ENCODE peak calls at places on chromosomes 2 and 18, in seven cellular contexts. One of them, this sample, is unnamed.

GRCh38 chr18:58997811-58998337 is 133.2 kb downstream of the ZNF532 start:
- DNase-seq in body of pancreas: no peak
- DNase-seq in adrenal gland: peak; percentile 16
- DNase-seq in prostate gland: no peak
- DNase-seq in HCT116: no peak
- DNase-seq in ovary: no peak
- DNase-seq in IMR-90: peak; percentile 88
- DNase-seq in this sample: no peak

GRCh38 chr2:106030287-106031268 is 163.5 kb downstream of the UXS1 start:
- DNase-seq in adrenal gland: peak; percentile 11
- DNase-seq in IMR-90: peak; percentile 81
- DNase-seq in body of pancreas: peak; percentile 9
- DNase-seq in HCT116: no peak
- DNase-seq in prostate gland: peak; percentile 67
- DNase-seq in ovary: peak; percentile 49
- DNase-seq in this sample: peak; percentile 71

GRCh38 chr18:48263913-48264506 is 145.2 kb downstream of the ZBTB7C start:
- DNase-seq in body of pancreas: no peak
- DNase-seq in adrenal gland: no peak
- DNase-seq in ovary: no peak
- DNase-seq in IMR-90: no peak
- DNase-seq in HCT116: no peak
- DNase-seq in prostate gland: no peak
- DNase-seq in this sample: no peak

GRCh38 chr2:149768320-149768799 is 180.8 kb upstream of the MMADHC start:
- DNase-seq in ovary: no peak
- DNase-seq in body of pancreas: no peak
- DNase-seq in prostate gland: no peak
- DNase-seq in adrenal gland: no peak
- DNase-seq in IMR-90: peak; percentile 15
- DNase-seq in HCT116: no peak
- DNase-seq in this sample: no peak

GRCh38 chr2:135839713-135840112 is 2.7 kb upstream of the LCT start:
- DNase-seq in IMR-90: peak; percentile 86
- DNase-seq in adrenal gland: peak; percentile 5
- DNase-seq in ovary: no peak
- DNase-seq in prostate gland: no peak
- DNase-seq in body of pancreas: no peak
- DNase-seq in HCT116: no peak
- DNase-seq in this sample: no peak

GRCh38 chr18:62625019-62625418 is 90.3 kb upstream of the PHLPP1 start:
- DNase-seq in prostate gland: no peak
- DNase-seq in HCT116: no peak
- DNase-seq in body of pancreas: no peak
- DNase-seq in IMR-90: no peak
- DNase-seq in adrenal gland: no peak
- DNase-seq in ovary: no peak
- DNase-seq in this sample: no peak

GRCh38 chr2:156405586-156405985 is 30.6 kb upstream of the GPD2 start:
- DNase-seq in HCT116: no peak
- DNase-seq in IMR-90: peak; percentile 16
- DNase-seq in adrenal gland: peak; percentile 59
- DNase-seq in prostate gland: no peak
- DNase-seq in ovary: no peak
- DNase-seq in body of pancreas: peak; percentile 36
- DNase-seq in this sample: peak; percentile 51

GRCh38 chr2:209680596-209680995 is 91.0 kb upstream of the UNC80 start:
- DNase-seq in IMR-90: no peak
- DNase-seq in adrenal gland: no peak
- DNase-seq in prostate gland: no peak
- DNase-seq in HCT116: no peak
- DNase-seq in ovary: no peak
- DNase-seq in body of pancreas: no peak
- DNase-seq in this sample: no peak

GRCh38 chr2:238003234-238004032 is 36.6 kb downstream of the UBE2F start:
- DNase-seq in IMR-90: no peak
- DNase-seq in HCT116: no peak
- DNase-seq in prostate gland: no peak
- DNase-seq in body of pancreas: no peak
- DNase-seq in ovary: no peak
- DNase-seq in adrenal gland: no peak
- DNase-seq in this sample: no peak

GRCh38 chr2:188963738-188964137 is 10.4 kb upstream of the COL3A1 start:
- DNase-seq in body of pancreas: no peak
- DNase-seq in IMR-90: no peak
- DNase-seq in HCT116: no peak
- DNase-seq in ovary: no peak
- DNase-seq in prostate gland: no peak
- DNase-seq in adrenal gland: no peak
- DNase-seq in this sample: no peak

GRCh38 chr2:20212871-20213503 is 11.9 kb downstream of the SDC1 start:
- DNase-seq in adrenal gland: peak; percentile 51
- DNase-seq in body of pancreas: peak; percentile 59
- DNase-seq in ovary: peak; percentile 55
- DNase-seq in prostate gland: peak; percentile 96
- DNase-seq in IMR-90: no peak
- DNase-seq in HCT116: no peak
- DNase-seq in this sample: no peak

GRCh38 chr2:84925724-84926376 is 20.4 kb downstream of the TMSB10 start:
- DNase-seq in HCT116: peak; percentile 98
- DNase-seq in body of pancreas: peak; percentile 99
- DNase-seq in ovary: peak; percentile 89
- DNase-seq in adrenal gland: peak; percentile 99
- DNase-seq in IMR-90: peak; percentile 84
- DNase-seq in prostate gland: peak; percentile 93
- DNase-seq in this sample: peak; percentile 100

GRCh38 chr2:85763132-85763531 is 9.3 kb downstream of the ATOH8 start:
- DNase-seq in body of pancreas: no peak
- DNase-seq in IMR-90: no peak
- DNase-seq in adrenal gland: no peak
- DNase-seq in prostate gland: no peak
- DNase-seq in HCT116: no peak
- DNase-seq in ovary: no peak
- DNase-seq in this sample: no peak

GRCh38 chr2:122643725-122644329 is 888.4 kb downstream of the TSN start:
- DNase-seq in prostate gland: peak; percentile 58
- DNase-seq in IMR-90: peak; percentile 1
- DNase-seq in ovary: no peak
- DNase-seq in HCT116: no peak
- DNase-seq in body of pancreas: peak; percentile 24
- DNase-seq in adrenal gland: peak; percentile 58
- DNase-seq in this sample: no peak

DNA sequence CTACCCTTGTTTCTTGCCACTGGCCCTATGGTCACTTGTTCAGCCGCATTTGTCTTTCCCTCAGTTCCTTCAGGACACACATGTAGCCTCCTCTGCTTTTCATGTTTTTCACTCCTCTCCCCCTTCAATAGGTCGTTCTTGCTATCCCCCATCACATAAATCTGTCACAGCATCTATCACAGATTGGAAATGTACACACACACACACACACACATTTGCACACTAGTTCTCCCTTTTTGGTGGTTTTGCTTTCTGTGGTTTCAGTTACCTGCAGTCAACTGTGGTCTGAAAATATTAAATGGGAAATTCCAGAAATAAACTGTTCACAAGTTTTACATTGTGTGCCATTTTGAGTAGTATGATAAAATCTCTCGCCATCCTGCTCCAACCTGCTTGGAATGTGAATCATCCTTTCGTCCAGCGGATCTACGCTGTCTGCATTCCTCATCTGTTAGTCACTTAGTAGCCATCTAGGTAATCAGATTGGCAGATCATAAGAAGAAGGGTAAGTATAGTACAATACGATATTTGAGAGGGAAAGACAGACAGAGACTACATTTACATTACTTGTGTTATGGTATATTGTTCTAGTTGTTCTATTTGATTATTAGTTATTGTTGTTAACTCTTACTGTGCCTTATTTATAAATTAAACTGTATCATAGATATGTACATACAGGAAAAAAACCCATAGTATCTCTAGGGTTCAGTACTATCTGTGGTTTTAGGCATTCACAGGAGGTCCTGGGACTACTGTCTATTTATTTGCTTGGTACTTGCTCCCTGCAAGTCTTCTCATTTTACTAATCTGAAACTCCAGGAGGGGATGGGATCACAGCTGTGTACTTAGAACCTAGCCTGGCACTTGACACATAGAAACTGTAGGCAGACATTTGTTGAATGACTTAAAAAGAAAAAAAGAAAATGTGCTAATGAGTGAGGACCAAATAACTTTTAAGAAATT is 86.1 kb upstream of the PNPT1 start:
- DNase-seq in IMR-90: peak; percentile 82
- DNase-seq in adrenal gland: no peak
- DNase-seq in ovary: no peak
- DNase-seq in HCT116: peak; percentile 68
- DNase-seq in body of pancreas: no peak
- DNase-seq in prostate gland: peak; percentile 13
- DNase-seq in this sample: no peak
- TF ChIP-seq POLR2A in IMR-90: no peak
- TF ChIP-seq POLR2A in adrenal gland: no peak
- TF ChIP-seq POLR2A in ovary: no peak
- TF ChIP-seq POLR2A in HCT116: no peak
- TF ChIP-seq POLR2A in body of pancreas: no peak
- TF ChIP-seq POLR2A in prostate gland: no peak
- TF ChIP-seq POLR2A in this sample: no peak

GRCh38 chr2:172103471-172104292 is 982 bp upstream of the DLX2 start:
- DNase-seq in ovary: peak; percentile 64
- DNase-seq in IMR-90: peak; percentile 86
- DNase-seq in HCT116: peak; percentile 81
- DNase-seq in prostate gland: peak; percentile 55
- DNase-seq in body of pancreas: peak; percentile 81
- DNase-seq in adrenal gland: peak; percentile 84
- DNase-seq in this sample: peak; percentile 41
- H3K4me1 ChIP-seq in ovary: peaks cover 14% of the 10 kb centered on the region
- H3K4me1 ChIP-seq in IMR-90: peaks cover 5% of the 10 kb centered on the region
- H3K4me1 ChIP-seq in HCT116: peaks cover 31% of the 10 kb centered on the region
- H3K4me1 ChIP-seq in prostate gland: peaks cover 7% of the 10 kb centered on the region
- H3K4me1 ChIP-seq in body of pancreas: peaks cover 63% of the 10 kb centered on the region
- H3K4me1 ChIP-seq in adrenal gland: peaks cover 46% of the 10 kb centered on the region
- H3K4me1 ChIP-seq in this sample: peaks cover 19% of the 10 kb centered on the region

DNA sequence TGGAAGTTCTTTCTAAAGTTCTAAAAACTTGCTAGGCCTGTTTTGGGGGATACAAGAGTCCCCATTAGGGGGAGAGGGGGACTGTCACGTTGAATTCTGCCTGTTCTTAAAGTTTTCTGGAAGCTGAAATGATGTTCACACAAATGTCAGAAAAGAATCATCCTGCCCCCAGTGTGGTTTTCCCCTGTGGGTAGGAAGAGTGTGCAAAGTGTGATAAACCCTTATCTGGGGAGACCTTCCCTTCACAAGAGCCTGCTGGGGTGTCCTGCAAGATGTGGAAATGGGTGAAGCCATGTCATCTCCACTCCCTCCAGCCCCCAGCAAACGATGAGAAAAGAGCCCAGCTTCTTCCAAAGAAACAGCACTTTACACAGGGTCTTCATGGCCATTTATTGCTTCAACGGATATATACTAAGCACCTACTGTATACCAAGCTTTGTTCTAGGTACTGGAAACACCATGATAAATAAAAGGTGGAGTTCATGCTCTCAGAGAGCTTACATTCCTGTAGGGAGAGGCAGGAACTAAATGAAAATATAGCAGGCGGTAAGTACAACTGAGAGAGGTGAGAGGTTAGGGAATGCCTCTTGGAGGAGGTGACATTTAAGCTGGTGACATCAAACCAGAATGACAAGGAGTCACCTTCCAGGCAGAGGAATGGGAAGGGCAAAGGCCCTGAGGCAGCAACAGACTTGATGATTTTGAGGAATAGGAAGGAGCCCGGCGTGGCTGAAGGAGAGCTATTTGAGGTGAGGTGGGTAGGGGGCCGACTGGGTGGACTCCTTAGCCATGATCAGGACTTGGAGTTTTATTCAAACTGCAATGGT is 1.6 kb downstream of the MFSD2B start:
- DNase-seq in prostate gland: no peak
- DNase-seq in IMR-90: no peak
- DNase-seq in ovary: no peak
- DNase-seq in body of pancreas: no peak
- DNase-seq in adrenal gland: no peak
- DNase-seq in HCT116: no peak
- DNase-seq in this sample: no peak
- TF ChIP-seq POLR2A in prostate gland: no peak
- TF ChIP-seq POLR2A in IMR-90: no peak
- TF ChIP-seq POLR2A in ovary: no peak
- TF ChIP-seq POLR2A in body of pancreas: no peak
- TF ChIP-seq POLR2A in adrenal gland: no peak
- TF ChIP-seq POLR2A in HCT116: no peak
- TF ChIP-seq POLR2A in this sample: no peak

GRCh38 chr2:170368370-170368769 is 190.4 kb downstream of the MYO3B start:
- DNase-seq in HCT116: no peak
- DNase-seq in adrenal gland: no peak
- DNase-seq in IMR-90: no peak
- DNase-seq in ovary: no peak
- DNase-seq in body of pancreas: no peak
- DNase-seq in prostate gland: no peak
- DNase-seq in this sample: no peak

GRCh38 chr2:170369894-170370293 is 191.9 kb downstream of the MYO3B start:
- DNase-seq in adrenal gland: no peak
- DNase-seq in ovary: no peak
- DNase-seq in body of pancreas: no peak
- DNase-seq in HCT116: peak; percentile 21
- DNase-seq in prostate gland: no peak
- DNase-seq in IMR-90: peak; percentile 11
- DNase-seq in this sample: no peak

GRCh38 chr2:170371231-170371630 is 193.3 kb downstream of the MYO3B start:
- DNase-seq in HCT116: no peak
- DNase-seq in adrenal gland: no peak
- DNase-seq in body of pancreas: no peak
- DNase-seq in prostate gland: no peak
- DNase-seq in IMR-90: no peak
- DNase-seq in ovary: no peak
- DNase-seq in this sample: no peak

GRCh38 chr2:170365686-170366085 is 187.7 kb downstream of the MYO3B start:
- DNase-seq in IMR-90: no peak
- DNase-seq in ovary: no peak
- DNase-seq in prostate gland: no peak
- DNase-seq in body of pancreas: no peak
- DNase-seq in adrenal gland: no peak
- DNase-seq in HCT116: no peak
- DNase-seq in this sample: no peak

GRCh38 chr2:170369228-170369627 is 191.3 kb downstream of the MYO3B start:
- DNase-seq in ovary: no peak
- DNase-seq in IMR-90: no peak
- DNase-seq in prostate gland: no peak
- DNase-seq in body of pancreas: no peak
- DNase-seq in adrenal gland: no peak
- DNase-seq in HCT116: no peak
- DNase-seq in this sample: no peak
- H3K4me1 ChIP-seq in ovary: no peaks in the 10 kb centered on the region
- H3K4me1 ChIP-seq in IMR-90: no peaks in the 10 kb centered on the region
- H3K4me1 ChIP-seq in prostate gland: no peaks in the 10 kb centered on the region
- H3K4me1 ChIP-seq in body of pancreas: no peaks in the 10 kb centered on the region
- H3K4me1 ChIP-seq in adrenal gland: no peaks in the 10 kb centered on the region
- H3K4me1 ChIP-seq in HCT116: no peaks in the 10 kb centered on the region
- H3K4me1 ChIP-seq in this sample: no peaks in the 10 kb centered on the region

This sample was measured in Peyer's patch.